ENCODE peak calls at places on chromosomes 3 and 15, in ten cellular contexts. T is gastrocnemius medialis, C is K562, E is endothelial cell of umbilical vein, B is body of pancreas, W is IMR-90, X is left ventricle myocardium inferior, L is astrocyte, A is colonic mucosa, K is HCT116. H is an unnamed sample.
A peak's percentile ranks its signal among the peaks of the same experiment; 100 is the strongest.

GRCh38 chr3:21839181-21839580 is 88.2 kb upstream of the ZNF385D start:
- DNase-seq in W (no peak), K (no peak), B (no peak), T (no peak), A (no peak), C (no peak), X (no peak), L (peak; percentile 75), E (no peak), H (no peak)

GRCh38 chr3:114350271-114350670 is 56.4 kb downstream of the TIGIT start:
- DNase-seq in C (no peak), A (no peak), L (no peak), W (no peak), T (no peak), B (no peak), K (no peak), E (no peak), X (no peak), H (no peak)

GRCh38 chr3:71310595-71311319 is 272.8 kb downstream of the FOXP1 start:
- DNase-seq in E (no peak), C (no peak), L (peak; percentile 26), K (no peak), W (peak; percentile 55), T (no peak), X (peak; percentile 53), A (no peak), B (peak; percentile 19), H (no peak)

GRCh38 chr3:61299981-61300380 is 48.7 kb upstream of the FHIT start:
- DNase-seq in C (no peak), K (no peak), W (no peak), E (no peak), B (no peak), T (no peak), L (no peak), A (no peak), X (no peak), H (no peak)

GRCh38 chr3:188627652-188628051 is 473.7 kb downstream of the LPP start:
- DNase-seq in L (peak; percentile 94), K (peak; percentile 35), E (peak; percentile 29), X (no peak), C (no peak), W (peak; percentile 94), A (no peak), B (no peak), T (no peak), H (no peak)

GRCh38 chr3:15722877-15723623 is 74.7 kb downstream of the ANKRD28 start:
- DNase-seq in L (no peak), W (no peak), E (no peak), K (no peak), A (no peak), B (no peak), C (no peak), T (no peak), X (no peak), H (no peak)

GRCh38 chr3:172140499-172141391 is 101.4 kb downstream of the FNDC3B start:
- DNase-seq in X (no peak), E (peak; percentile 96), C (no peak), K (no peak), W (peak; percentile 98), B (peak; percentile 61), T (peak; percentile 55), A (peak; percentile 75), L (peak; percentile 99), H (peak; percentile 60)

GRCh38 chr3:147411777-147412176 is 2.6 kb downstream of the ZIC1 start:
- DNase-seq in T (no peak), L (no peak), C (no peak), E (no peak), A (no peak), B (no peak), X (no peak), W (no peak), K (no peak), H (no peak)

GRCh38 chr15:59522988-59523461 is 85.0 kb downstream of the FAM81A start:
- DNase-seq in A (no peak), W (no peak), K (no peak), C (no peak), L (no peak), X (no peak), E (no peak), B (no peak), T (no peak), H (no peak)

GRCh38 chr3:35383216-35383615 is 256.1 kb upstream of the ARPP21 start:
- DNase-seq in L (no peak), W (no peak), C (no peak), K (no peak), X (no peak), A (no peak), B (no peak), T (no peak), E (no peak), H (no peak)

GRCh38 chr3:54427951-54428871 is 305.9 kb downstream of the CACNA2D3 start:
- DNase-seq in W (peak; percentile 76), K (peak; percentile 36), L (peak; percentile 80), C (peak; percentile 27), E (peak; percentile 41), X (peak; percentile 22), A (peak; percentile 60), T (peak; percentile 28), B (peak; percentile 59), H (peak; percentile 39)

GRCh38 chr3:186110975-186111974 is 2.4 kb upstream of the ETV5 start:
- DNase-seq in W (no peak), A (no peak), B (no peak), K (no peak), E (no peak), X (no peak), C (no peak), L (no peak), T (no peak), H (no peak)

GRCh38 chr3:86991482-86991815 is 500 bp upstream of the VGLL3 start:
- DNase-seq in B (no peak), T (no peak), W (no peak), E (no peak), A (no peak), L (no peak), X (no peak), K (no peak), C (no peak), H (no peak)

GRCh38 chr3:152398495-152398894 is 129.8 kb downstream of the MBNL1 start:
- DNase-seq in K (no peak), C (no peak), T (no peak), L (peak; percentile 30), B (no peak), E (no peak), X (no peak), A (no peak), W (no peak), H (no peak)
- H3K4me1 ChIP-seq in K (peaks cover 27% of the 10 kb centered on the region), C (peaks cover 26% of the 10 kb centered on the region), T (peaks cover 89% of the 10 kb centered on the region), L (peaks cover 25% of the 10 kb centered on the region), B (peaks cover 54% of the 10 kb centered on the region), E (peaks cover 29% of the 10 kb centered on the region), X (peaks cover 100% of the 10 kb centered on the region), A (no peaks in the 10 kb centered on the region), W (peaks cover 14% of the 10 kb centered on the region), H (peaks cover 7% of the 10 kb centered on the region)

DNA sequence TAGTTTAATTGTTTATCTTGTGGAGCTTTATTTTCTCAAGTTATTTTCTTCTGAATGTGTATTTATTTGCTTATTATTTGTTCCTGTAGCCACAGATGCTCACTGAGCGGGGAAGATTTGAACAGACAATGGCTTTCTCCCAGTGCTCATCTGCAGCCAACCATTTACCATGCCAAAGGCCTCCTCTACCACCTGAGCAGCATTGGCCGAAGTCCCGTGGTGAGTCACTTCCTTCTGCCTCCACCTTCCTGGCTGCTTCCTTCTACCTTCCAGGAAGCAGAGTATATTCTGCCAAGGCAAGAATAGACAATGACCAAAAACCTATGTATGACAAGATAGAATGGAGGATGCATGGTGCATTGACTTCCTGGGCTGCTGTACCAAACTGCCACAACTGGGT is 443.1 kb downstream of the AGBL1 start:
- DNase-seq in L (no peak), B (no peak), T (no peak), A (no peak), W (no peak), K (no peak), E (no peak), X (no peak), C (no peak), H (no peak)
- TF ChIP-seq CTCF in L (no peak), B (no peak), T (no peak), A (no peak), W (no peak), K (no peak), E (no peak), X (no peak), C (no peak), H (no peak)

DNA sequence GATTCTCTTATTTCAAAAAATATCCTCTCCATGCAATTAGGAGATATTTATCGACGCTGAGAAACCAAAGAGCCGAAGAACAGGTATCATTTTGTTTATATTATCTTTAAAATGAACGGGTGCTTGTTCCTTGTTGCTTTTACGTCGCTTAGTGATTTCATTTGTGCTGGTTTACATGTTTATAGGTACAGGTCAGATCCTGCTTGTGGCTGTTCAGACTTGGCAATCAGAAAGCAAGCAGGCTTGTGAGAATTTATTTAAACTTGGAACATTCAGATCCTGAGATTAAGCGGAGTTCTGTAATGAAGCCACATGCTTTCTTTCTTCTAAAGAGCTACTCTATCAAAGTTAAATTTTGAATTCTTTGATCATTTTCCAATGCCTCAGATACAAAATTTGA is 43.0 kb upstream of the ATP2C1 start:
- DNase-seq in C (no peak), E (no peak), A (no peak), B (no peak), K (no peak), W (no peak), X (no peak), T (no peak), L (no peak), H (no peak)
- H3K4me1 ChIP-seq in C (peaks cover 26% of the 10 kb centered on the region), E (no peaks in the 10 kb centered on the region), A (peaks cover 2% of the 10 kb centered on the region), B (peaks cover 20% of the 10 kb centered on the region), K (no peaks in the 10 kb centered on the region), W (no peaks in the 10 kb centered on the region), X (peaks cover 37% of the 10 kb centered on the region), T (peaks cover 72% of the 10 kb centered on the region), L (peaks cover 6% of the 10 kb centered on the region), H (peaks cover 4% of the 10 kb centered on the region)

GRCh38 chr3:138609898-138610266 is 1.3 kb downstream of the FAIM start:
- DNase-seq in B (no peak), A (no peak), L (no peak), X (no peak), C (no peak), K (no peak), T (no peak), W (no peak), E (no peak), H (no peak)

DNA sequence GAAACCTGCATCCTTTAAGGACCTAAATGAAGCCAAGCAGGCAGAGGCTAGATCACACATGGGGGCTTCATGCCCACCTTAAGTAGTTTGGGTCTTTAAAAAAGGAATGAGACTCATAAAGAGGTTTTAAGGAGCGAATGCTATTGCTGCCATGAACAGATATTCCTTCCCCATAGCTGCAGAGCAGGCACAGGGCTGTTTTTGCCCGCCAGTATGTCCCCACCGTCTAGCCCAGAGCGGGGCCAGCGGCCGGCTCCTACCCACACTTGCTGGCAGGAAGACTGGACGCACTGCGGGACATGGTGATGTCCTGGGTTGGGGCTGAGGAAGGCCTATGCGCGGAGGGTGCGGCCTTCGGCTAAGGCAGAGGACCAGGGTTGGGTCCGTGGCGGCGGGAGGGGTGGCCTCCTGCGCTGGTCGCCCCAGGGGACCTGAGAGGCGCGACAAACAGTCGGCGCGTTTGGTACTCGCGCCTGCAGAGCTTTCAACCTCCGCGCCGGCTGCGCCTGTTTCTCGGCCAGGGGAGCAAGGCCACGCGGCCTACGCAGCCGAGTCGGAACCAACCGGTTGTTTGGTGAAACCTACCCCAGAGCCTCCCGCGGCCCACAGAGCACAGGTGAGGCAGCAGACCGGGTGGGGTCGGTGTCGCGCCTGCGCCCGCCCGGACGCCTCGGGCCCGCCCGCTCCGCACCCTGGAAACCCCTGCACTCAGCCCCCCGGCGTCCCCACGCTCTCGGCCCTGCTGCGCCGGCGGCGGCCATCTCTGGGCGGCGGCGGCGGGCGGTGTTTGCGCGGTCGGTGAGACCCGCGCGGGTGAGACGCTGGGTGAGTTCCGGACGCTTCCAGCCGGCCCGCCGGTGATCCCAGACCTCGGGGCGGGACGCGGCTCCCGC is at the start of gene FAIM:
- DNase-seq in L (peak; percentile 67), T (peak; percentile 22), W (peak; percentile 62), X (peak; percentile 65), K (peak; percentile 46), A (peak; percentile 71), B (peak; percentile 78), C (peak; percentile 66), E (peak; percentile 77), H (peak; percentile 74)
- TF ChIP-seq CTCF in L (no peak), T (no peak), W (no peak), X (no peak), K (no peak), A (no peak), B (no peak), C (no peak), E (no peak), H (no peak)